ENCODE peak calls at places on chromosome 21, in six cellular contexts. S is colonic mucosa, O is lower leg skin, A is tibial artery, W is lower lobe of right lung, F is A549. L is an unnamed sample.
A peak's percentile ranks its signal among the peaks of the same experiment; 100 is the strongest.

GRCh38 chr21:36359185-36359584 is 26.0 kb upstream of the CHAF1B start:
- DNase-seq in A (no peak), S (no peak), F (no peak), W (no peak), O (no peak), L (no peak)

GRCh38 chr21:39142972-39143371 is 40.3 kb downstream of the PSMG1 start:
- DNase-seq in W (no peak), O (no peak), S (no peak), F (no peak), A (no peak), L (no peak)

GRCh38 chr21:37587203-37587602 is 220.6 kb downstream of the DYRK1A start:
- DNase-seq in W (no peak), S (no peak), O (no peak), F (no peak), A (no peak), L (no peak)

GRCh38 chr21:33299181-33299752 is 25.5 kb upstream of the IFNAR1 start:
- DNase-seq in A (no peak), W (no peak), F (no peak), S (peak; percentile 31), O (no peak), L (no peak)

GRCh38 chr21:37266515-37267221 is 466 bp downstream of the VPS26C start:
- DNase-seq in A (no peak), F (peak; percentile 23), S (no peak), W (peak; percentile 80), O (no peak), L (no peak)

GRCh38 chr21:16102113-16102512 is 372.3 kb downstream of the USP25 start:
- DNase-seq in A (no peak), O (no peak), W (no peak), S (no peak), F (no peak), L (no peak)

GRCh38 chr21:38448619-38449186 is 49.6 kb downstream of the ERG start:
- DNase-seq in O (no peak), A (no peak), F (no peak), W (no peak), S (no peak), L (no peak)

GRCh38 chr21:46667191-46667734 is 31.8 kb downstream of the PRMT2 start:
- DNase-seq in F (peak; percentile 45), S (no peak), W (no peak), O (no peak), A (no peak), L (no peak)

GRCh38 chr21:15874610-15875009 is 144.8 kb downstream of the USP25 start:
- DNase-seq in F (no peak), A (no peak), S (no peak), O (no peak), W (no peak), L (no peak)

GRCh38 chr21:37106998-37107397 is 33.9 kb downstream of the TTC3 start:
- DNase-seq in O (no peak), A (no peak), F (no peak), S (no peak), W (no peak), L (no peak)

GRCh38 chr21:42781150-42781980 is 98.0 kb downstream of the WDR4 start:
- DNase-seq in A (no peak), F (no peak), O (no peak), W (no peak), S (peak; percentile 71), L (no peak)

GRCh38 chr21:42558846-42559245 is 45.2 kb downstream of the SLC37A1 start:
- DNase-seq in W (no peak), F (no peak), O (no peak), S (no peak), A (peak; percentile 62), L (no peak)

GRCh38 chr21:24042687-24043086 is 1564.6 kb downstream of the MRPL39 start:
- DNase-seq in O (no peak), S (no peak), W (no peak), A (no peak), F (no peak), L (no peak)

GRCh38 chr21:42062543-42063022 is 8.5 kb upstream of the UMODL1 start:
- DNase-seq in S (peak; percentile 54), F (no peak), W (peak; percentile 86), O (no peak), A (no peak), L (no peak)

GRCh38 chr21:38591138-38591537 is 92.9 kb upstream of the ERG start:
- DNase-seq in S (no peak), W (no peak), F (no peak), O (no peak), A (no peak), L (no peak)

GRCh38 chr21:30257773-30258172 is 25.0 kb downstream of the KRTAP24-1 start:
- DNase-seq in W (no peak), F (peak; percentile 12), S (peak; percentile 30), A (no peak), O (no peak), L (no peak)

GRCh38 chr21:36134820-36135390 is at the start of gene CBR3:
- DNase-seq in A (peak; percentile 88), F (peak; percentile 55), O (peak; percentile 71), S (peak; percentile 69), W (peak; percentile 68), L (no peak)

GRCh38 chr21:41817228-41817627 is 50.4 kb upstream of the RIPK4 start:
- DNase-seq in O (peak; percentile 39), W (no peak), A (peak; percentile 82), S (peak; percentile 57), F (peak; percentile 67), L (no peak)

GRCh38 chr21:17491716-17492414 is 21.0 kb upstream of the CXADR start:
- DNase-seq in A (no peak), O (peak; percentile 32), W (no peak), F (peak; percentile 56), S (no peak), L (peak; percentile 93)

GRCh38 chr21:42061866-42062542 is 9.1 kb upstream of the UMODL1 start:
- DNase-seq in A (no peak), F (no peak), W (no peak), O (no peak), S (no peak), L (no peak)

GRCh38 chr21:46205121-46205520 is 20.9 kb upstream of the SPATC1L start:
- DNase-seq in S (no peak), A (no peak), F (no peak), W (peak; percentile 20), O (no peak), L (no peak)

GRCh38 chr21:40681164-40681859 is 165.6 kb downstream of the DSCAM start:
- DNase-seq in A (no peak), O (no peak), S (no peak), F (no peak), W (no peak), L (no peak)

GRCh38 chr21:24375201-24375600 is 1232.1 kb downstream of the MRPL39 start:
- DNase-seq in A (no peak), S (no peak), F (no peak), W (no peak), O (no peak), L (no peak)

GRCh38 chr21:39390212-39390765 is 41.4 kb upstream of the HMGN1 start:
- DNase-seq in F (no peak), W (no peak), A (no peak), O (no peak), S (no peak), L (no peak)

GRCh38 chr21:36437745-36438128 is 42.2 kb downstream of the CLDN14 start:
- DNase-seq in S (no peak), O (no peak), W (no peak), F (peak; percentile 78), A (no peak), L (no peak)

GRCh38 chr21:41593784-41594138 is 85.8 kb upstream of the TMPRSS2 start:
- DNase-seq in F (no peak), W (no peak), O (no peak), A (no peak), S (peak; percentile 47), L (no peak)

GRCh38 chr21:17270234-17270633 is 242.6 kb upstream of the CXADR start:
- DNase-seq in W (no peak), F (peak; percentile 18), O (peak; percentile 32), A (no peak), S (no peak), L (peak; percentile 7)

GRCh38 chr21:42084079-42084478 is 13.0 kb downstream of the UMODL1 start:
- DNase-seq in S (no peak), A (no peak), F (no peak), O (no peak), W (no peak), L (no peak)

GRCh38 chr21:35207322-35207721 is 158.2 kb upstream of the RUNX1 start:
- DNase-seq in O (no peak), F (no peak), S (no peak), A (no peak), W (no peak), L (no peak)

GRCh38 chr21:46311568-46311967 is 12.1 kb downstream of the C21orf58 start:
- DNase-seq in S (no peak), W (no peak), F (no peak), A (no peak), O (no peak), L (no peak)

GRCh38 chr21:35646606-35647005 is 413.7 kb downstream of the SETD4 start:
- DNase-seq in S (no peak), F (no peak), A (no peak), W (no peak), O (peak; percentile 28), L (no peak)

GRCh38 chr21:26844258-26845065 is 747 bp downstream of the ADAMTS1 start:
- DNase-seq in A (peak; percentile 78), W (peak; percentile 57), F (peak; percentile 33), O (no peak), S (peak; percentile 29), L (no peak)
- H3K4me3 ChIP-seq in A (peak overlapping the region; percentile 82), W (peak overlapping the region; percentile 79), F (peak overlapping the region; percentile 42), O (peak overlapping the region; percentile 70), S (peak overlapping the region; percentile 52), L (peak overlapping the region; percentile 96)

DNA sequence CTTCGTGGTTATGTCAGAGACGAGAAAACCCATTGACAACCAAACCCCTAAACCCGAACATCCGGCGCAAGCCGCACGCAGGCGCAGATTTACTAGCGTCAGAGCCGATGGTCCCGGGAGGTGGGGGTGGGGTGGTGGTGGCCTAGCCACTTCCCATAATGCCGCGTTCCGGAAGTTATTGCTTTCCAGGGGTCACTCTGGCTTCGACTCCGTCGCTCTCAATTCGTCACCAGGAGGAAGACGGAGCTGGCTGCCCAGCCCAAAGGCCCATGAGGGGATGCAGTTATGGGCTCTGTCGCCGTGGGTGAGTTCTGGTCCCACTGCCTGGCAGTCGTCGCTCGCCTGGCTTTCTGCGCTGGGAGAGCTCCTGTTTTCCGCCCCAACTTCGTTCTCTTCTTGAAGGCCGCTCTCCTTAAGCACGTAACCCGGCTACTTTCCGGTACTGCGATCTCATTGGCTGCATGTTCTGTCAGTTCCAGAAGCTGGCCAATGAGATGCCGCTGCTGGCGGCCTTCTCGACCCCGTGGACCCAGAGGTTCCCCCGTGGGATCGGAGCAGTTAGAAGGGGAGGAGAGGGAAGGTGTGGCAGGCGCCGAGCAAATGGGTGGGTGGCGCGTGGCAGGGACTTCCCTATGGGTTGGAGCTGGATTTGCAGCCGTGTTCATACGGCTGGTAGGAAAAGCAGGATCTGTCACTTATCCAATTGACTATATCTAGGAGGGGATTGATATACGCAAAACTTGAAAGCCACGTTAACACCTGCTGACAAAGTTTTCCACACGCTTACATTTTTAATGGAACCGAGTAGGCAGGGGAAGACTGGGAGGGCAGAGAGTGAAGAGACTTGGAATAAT is at the start of gene USP16:
- DNase-seq in A (peak; percentile 99), S (peak; percentile 97), W (peak; percentile 93), F (peak; percentile 98), O (peak; percentile 97), L (peak; percentile 96)
- TF ChIP-seq CTCF in A (peak; percentile 53), S (peak; percentile 24), W (peak; percentile 22), F (no peak), O (no peak), L (peak; percentile 12)

GRCh38 chr21:45152265-45152746 is 77.9 kb downstream of the ADARB1 start:
- DNase-seq in W (peak; percentile 77), F (no peak), O (peak; percentile 18), A (peak; percentile 74), S (peak; percentile 19), L (no peak)
- H3K4me3 ChIP-seq in W (no peak overlapping the region), F (no peak overlapping the region), O (no peak overlapping the region), A (no peak overlapping the region), S (no peak overlapping the region), L (no peak overlapping the region)

GRCh38 chr21:31514598-31514997 is 144.9 kb upstream of the SOD1 start:
- DNase-seq in O (no peak), S (no peak), A (no peak), W (no peak), F (no peak), L (no peak)
- TF ChIP-seq CTCF in O (no peak), S (no peak), A (no peak), W (no peak), F (no peak), L (no peak)

L was measured in epithelial cell of proximal tubule.